ENCODE peak calls at places on chromosomes 7 and 10, in six cellular contexts. E, W, O, C, S and T are unnamed samples.
A peak's percentile ranks its signal among the peaks of the same experiment; 100 is the strongest.

GRCh38 chr7:141433698-141434097 is 117.5 kb upstream of the AGK start:
- DNase-seq in E (no peak), S (no peak), O (no peak), C (no peak), W (no peak), T (no peak)

GRCh38 chr7:81887098-81887497 is 117.3 kb upstream of the HGF start:
- DNase-seq in C (no peak), O (no peak), S (no peak), W (no peak), E (no peak), T (no peak)

GRCh38 chr10:128943111-128943510 is 523.9 kb upstream of the MGMT start:
- DNase-seq in E (no peak), W (no peak), S (no peak), O (no peak), C (no peak), T (no peak)

GRCh38 chr7:127320974-127321373 is 68.2 kb upstream of the GRM8 start:
- DNase-seq in O (no peak), C (no peak), S (no peak), E (no peak), W (no peak), T (no peak)

GRCh38 chr7:29806131-29806792 is at the start of gene WIPF3:
- DNase-seq in S (peak; percentile 49), E (peak; percentile 52), C (no peak), W (no peak), O (no peak), T (peak; percentile 48)

GRCh38 chr10:28983799-28984198 is 305.1 kb upstream of the LYZL1 start:
- DNase-seq in W (no peak), S (no peak), C (no peak), O (no peak), E (no peak), T (no peak)

GRCh38 chr7:86978804-86979506 is 80.5 kb downstream of the ELAPOR2 start:
- DNase-seq in E (no peak), O (no peak), C (no peak), W (no peak), S (no peak), T (no peak)

GRCh38 chr7:21293771-21294170 is 134.1 kb upstream of the SP4 start:
- DNase-seq in O (no peak), E (no peak), C (no peak), S (no peak), W (no peak), T (no peak)

GRCh38 chr10:17835688-17836087 is 26.5 kb downstream of the MRC1 start:
- DNase-seq in E (no peak), W (no peak), S (no peak), O (no peak), C (peak; percentile 90), T (peak; percentile 37)

GRCh38 chr10:26481914-26482550 is 43.9 kb downstream of the APBB1IP start:
- DNase-seq in C (no peak), W (no peak), O (no peak), S (peak; percentile 25), E (no peak), T (no peak)